ENCODE peak calls at places on chromosome 17, in four cellular contexts. P, F, X and B are unnamed samples.

GRCh38 chr17:19626079-19626478 is 22.5 kb upstream of the ALDH3A2 start:
- DNase-seq in P (no peak), F (no peak), X (no peak), B (no peak)

GRCh38 chr17:51336112-51336822 is 75.9 kb downstream of the UTP18 start:
- DNase-seq in P (no peak), F (no peak), X (no peak), B (no peak)

GRCh38 chr17:45243750-45244149 is 18.1 kb downstream of the SPATA32 start:
- DNase-seq in P (no peak), F (no peak), X (no peak), B (no peak)

GRCh38 chr17:45923511-45924268 is 29.3 kb downstream of the MAPT start:
- DNase-seq in P (no peak), F (peak; percentile 86), X (no peak), B (no peak)

GRCh38 chr17:40623419-40624217 is 24.0 kb downstream of the SMARCE1 start:
- DNase-seq in P (no peak), F (no peak), X (no peak), B (no peak)

GRCh38 chr17:62629556-62630364 is 2.3 kb downstream of the MRC2 start:
- DNase-seq in P (no peak), F (no peak), X (no peak), B (no peak)

GRCh38 chr17:7442142-7442541 is 2.7 kb upstream of the CHRNB1 start:
- DNase-seq in P (no peak), F (no peak), X (no peak), B (no peak)

GRCh38 chr17:40552806-40553693 is 12.2 kb downstream of the CCR7 start:
- DNase-seq in P (no peak), F (no peak), X (no peak), B (no peak)

GRCh38 chr17:38498353-38498752 is 70.1 kb downstream of the ARHGAP23 start:
- DNase-seq in P (no peak), F (no peak), X (no peak), B (no peak)

GRCh38 chr17:19703106-19703775 is 13.1 kb downstream of the SLC47A2 start:
- DNase-seq in P (no peak), F (no peak), X (no peak), B (no peak)

GRCh38 chr17:13513039-13513405 is 88.7 kb downstream of the HS3ST3A1 start:
- DNase-seq in P (no peak), F (no peak), X (peak; percentile 20), B (no peak)

GRCh38 chr17:39231091-39231561 is 5.4 kb upstream of the STAC2 start:
- DNase-seq in P (no peak), F (no peak), X (no peak), B (no peak)

GRCh38 chr17:60599620-60600489 is at the start of gene PPM1D:
- DNase-seq in P (peak; percentile 92), F (peak; percentile 99), X (peak; percentile 99), B (peak; percentile 100)

GRCh38 chr17:51487947-51488346 is 227.6 kb downstream of the UTP18 start:
- DNase-seq in P (no peak), F (peak; percentile 33), X (peak; percentile 35), B (no peak)

GRCh38 chr17:45312477-45313418 is 4.1 kb downstream of the MAP3K14 start:
- DNase-seq in P (no peak), F (no peak), X (no peak), B (no peak)

GRCh38 chr17:18184143-18185007 is 747 bp downstream of the ALKBH5 start:
- DNase-seq in P (no peak), F (no peak), X (peak; percentile 59), B (peak; percentile 56)

GRCh38 chr17:8192070-8192815 is 2.3 kb upstream of the BORCS6 start:
- DNase-seq in P (peak; percentile 87), F (peak; percentile 93), X (peak; percentile 79), B (peak; percentile 97)

GRCh38 chr17:39979865-39980401 is 674 bp upstream of the PSMD3 start:
- DNase-seq in P (no peak), F (peak; percentile 48), X (peak; percentile 82), B (peak; percentile 48)

GRCh38 chr17:50603340-50603739 is 31.3 kb upstream of the ABCC3 start:
- DNase-seq in P (no peak), F (peak; percentile 35), X (peak; percentile 71), B (peak; percentile 37)

GRCh38 chr17:51118330-51119195 is 2.1 kb downstream of the SPAG9 start:
- DNase-seq in P (no peak), F (peak; percentile 77), X (no peak), B (peak; percentile 45)

GRCh38 chr17:41647940-41648410 is 23.6 kb upstream of the KRT17 start:
- DNase-seq in P (no peak), F (peak; percentile 69), X (peak; percentile 87), B (peak; percentile 82)

GRCh38 chr17:7988750-7989178 is 13.7 kb upstream of the GUCY2D start:
- DNase-seq in P (peak; percentile 66), F (peak; percentile 76), X (peak; percentile 44), B (peak; percentile 86)

GRCh38 chr17:82238562-82239201 is 9.8 kb downstream of the SLC16A3 start:
- DNase-seq in P (no peak), F (no peak), X (peak; percentile 72), B (no peak)

GRCh38 chr17:48184721-48185120 is 77.2 kb downstream of the SNX11 start:
- DNase-seq in P (no peak), F (no peak), X (no peak), B (no peak)

GRCh38 chr17:13601317-13601775 is 383 bp downstream of the HS3ST3A1 start:
- DNase-seq in P (no peak), F (no peak), X (no peak), B (no peak)

GRCh38 chr17:79073706-79074088 is 927 bp upstream of the ENGASE start:
- DNase-seq in P (no peak), F (peak; percentile 66), X (no peak), B (no peak)

GRCh38 chr17:44335515-44336356 is 9.4 kb upstream of the GRN start:
- DNase-seq in P (no peak), F (no peak), X (no peak), B (no peak)

GRCh38 chr17:11488407-11488806 is 109.9 kb upstream of the DNAH9 start:
- DNase-seq in P (no peak), F (no peak), X (no peak), B (no peak)

GRCh38 chr17:27817731-27818130 is 17.4 kb upstream of the NOS2 start:
- DNase-seq in P (no peak), F (no peak), X (no peak), B (no peak)

DNA sequence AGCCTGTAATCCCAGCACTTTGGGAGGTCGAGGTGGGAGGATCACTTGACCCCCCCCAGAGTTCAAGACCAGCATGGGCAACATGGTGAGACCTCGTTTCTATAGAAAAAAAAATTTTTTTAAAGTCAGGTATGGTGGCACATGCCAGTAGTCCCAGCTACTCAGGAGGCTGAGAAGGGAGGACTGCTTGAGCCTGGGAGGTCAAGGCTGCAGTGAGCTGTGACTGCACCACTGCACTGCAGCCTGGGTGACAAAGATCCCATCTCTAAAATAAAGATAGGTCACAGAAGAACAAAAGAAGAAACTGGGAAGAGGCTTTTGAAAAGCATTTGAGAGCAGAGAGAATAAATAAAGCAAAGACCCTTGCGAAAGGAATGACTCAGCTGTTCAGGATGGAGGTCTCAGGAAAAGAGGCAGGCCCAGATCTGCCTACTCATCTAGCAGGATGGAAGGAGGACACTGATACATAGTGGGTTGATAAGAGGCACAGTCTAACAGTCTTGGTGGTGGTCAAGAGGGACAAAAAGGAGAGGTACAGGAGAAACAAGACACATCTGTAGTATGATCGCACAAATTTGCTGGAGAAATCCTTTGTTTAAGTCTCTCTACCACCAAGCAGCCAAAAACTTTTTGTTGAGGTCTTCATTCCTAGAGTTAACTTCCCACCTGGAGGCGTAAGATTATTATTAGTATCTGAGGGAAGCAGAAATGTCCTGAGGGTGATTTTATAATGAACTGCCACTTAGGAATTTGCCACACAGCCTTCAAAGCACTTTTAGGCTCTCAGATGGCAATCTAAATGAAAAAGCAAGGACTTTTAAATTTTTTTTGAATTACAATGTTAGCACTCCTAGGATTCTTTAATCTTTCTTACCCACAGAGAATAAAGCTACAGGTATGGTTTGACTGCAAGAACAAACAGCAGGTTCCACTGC is 17.6 kb downstream of the ZSWIM7 start:
- DNase-seq in P (no peak), F (no peak), X (peak; percentile 37), B (peak; percentile 36)
- TF ChIP-seq HDAC2 in P (no peak), F (no peak), X (peak; percentile 85), B (no peak)

GRCh38 chr17:49522329-49522890 is 27.3 kb downstream of the NGFR start:
- DNase-seq in P (no peak), F (no peak), X (no peak), B (no peak)
- TF ChIP-seq CHD4 in P (no peak), F (no peak), X (no peak), B (no peak)

GRCh38 chr17:77146882-77147281 is 6.1 kb downstream of the SEC14L1 start:
- DNase-seq in P (no peak), F (no peak), X (no peak), B (no peak)

GRCh38 chr17:77147357-77147801 is 6.6 kb downstream of the SEC14L1 start:
- DNase-seq in P (peak; percentile 73), F (no peak), X (no peak), B (no peak)

GRCh38 chr17:77144227-77144626 is 3.5 kb downstream of the SEC14L1 start:
- DNase-seq in P (no peak), F (no peak), X (no peak), B (no peak)

GRCh38 chr17:77145209-77145608 is 4.4 kb downstream of the SEC14L1 start:
- DNase-seq in P (peak; percentile 40), F (no peak), X (no peak), B (no peak)

GRCh38 chr17:77145635-77146632 is 5.2 kb downstream of the SEC14L1 start:
- DNase-seq in P (peak; percentile 71), F (peak; percentile 70), X (no peak), B (no peak)
- H3K4me3 ChIP-seq in P (peak overlapping the region; percentile 69), F (no peak overlapping the region), X (no peak overlapping the region), B (no peak overlapping the region)

GRCh38 chr17:77437747-77438146 is 297.0 kb downstream of the SEC14L1 start:
- DNase-seq in P (no peak), F (no peak), X (no peak), B (no peak)

GRCh38 chr17:77436058-77436442 is 295.3 kb downstream of the SEC14L1 start:
- DNase-seq in P (no peak), F (no peak), X (no peak), B (no peak)

GRCh38 chr17:77436481-77436880 is 295.7 kb downstream of the SEC14L1 start:
- DNase-seq in P (no peak), F (no peak), X (no peak), B (no peak)

GRCh38 chr17:77438241-77439204 is 297.8 kb downstream of the SEC14L1 start:
- DNase-seq in P (no peak), F (no peak), X (no peak), B (no peak)

GRCh38 chr17:77437017-77437416 is 296.2 kb downstream of the SEC14L1 start:
- DNase-seq in P (no peak), F (no peak), X (peak; percentile 34), B (no peak)
- TF ChIP-seq HDAC2 in P (no peak), F (no peak), X (no peak), B (no peak)

GRCh38 chr17:66811683-66812054 is 23.2 kb upstream of the CACNG5 start:
- DNase-seq in P (no peak), F (no peak), X (no peak), B (no peak)
- TF ChIP-seq CHD4 in P (no peak), F (no peak), X (no peak), B (no peak)

GRCh38 chr17:80501739-80502577 is 25.6 kb upstream of the NPTX1 start:
- DNase-seq in P (no peak), F (no peak), X (no peak), B (peak; percentile 57)
- H3K4me3 ChIP-seq in P (no peak overlapping the region), F (no peak overlapping the region), X (no peak overlapping the region), B (no peak overlapping the region)

GRCh38 chr17:65027305-65027704 is 29.2 kb downstream of the GNA13 start:
- DNase-seq in P (peak; percentile 45), F (peak; percentile 15), X (peak; percentile 54), B (peak; percentile 83)
- TF ChIP-seq HDAC2 in P (no peak), F (no peak), X (no peak), B (no peak)

GRCh38 chr17:1087381-1088241 is 90.7 kb downstream of the TIMM22 start:
- DNase-seq in P (no peak), F (no peak), X (peak; percentile 81), B (peak; percentile 64)
- TF ChIP-seq CHD4 in P (no peak), F (no peak), X (no peak), B (no peak)